ENCODE peak calls at places on chromosomes 12 and 14, in six cellular contexts. P, R, K, L, Y and H are unnamed samples.

GRCh38 chr12:113854385-113855136 is 111.6 kb downstream of the RBM19 start:
- DNase-seq in Y (no peak), R (no peak), P (no peak), K (no peak), L (peak; percentile 57), H (no peak)

GRCh38 chr12:88083634-88084033 is 54.4 kb upstream of the C12orf50 start:
- DNase-seq in P (no peak), K (no peak), L (no peak), R (no peak), Y (no peak), H (no peak)

GRCh38 chr12:52659395-52659794 is 7.4 kb upstream of the KRT2 start:
- DNase-seq in K (no peak), P (no peak), Y (no peak), R (no peak), L (no peak), H (no peak)

GRCh38 chr14:32430326-32430725 is 101.2 kb downstream of the AKAP6 start:
- DNase-seq in L (no peak), P (no peak), Y (no peak), R (no peak), K (no peak), H (no peak)

GRCh38 chr14:80475074-80475473 is 263.8 kb upstream of the DIO2 start:
- DNase-seq in L (no peak), P (no peak), K (no peak), R (no peak), Y (no peak), H (no peak)

GRCh38 chr12:94584370-94584769 is 66.0 kb downstream of the TMCC3 start:
- DNase-seq in Y (no peak), R (no peak), L (no peak), K (no peak), P (no peak), H (no peak)

GRCh38 chr14:33375781-33376180 is 437.1 kb downstream of the NPAS3 start:
- DNase-seq in K (no peak), Y (no peak), P (no peak), L (no peak), R (no peak), H (no peak)

GRCh38 chr12:42673535-42673934 is 84.0 kb upstream of the PRICKLE1 start:
- DNase-seq in R (no peak), Y (no peak), P (no peak), K (no peak), L (no peak), H (no peak)

GRCh38 chr12:112121780-112122565 is 3.4 kb upstream of the TRAFD1 start:
- DNase-seq in L (peak; percentile 66), Y (no peak), R (peak; percentile 80), P (peak; percentile 72), K (peak; percentile 73), H (no peak)

GRCh38 chr14:85218982-85219381 is 311.0 kb upstream of the FLRT2 start:
- DNase-seq in L (no peak), K (no peak), Y (no peak), P (no peak), R (no peak), H (no peak)

GRCh38 chr12:10241781-10242180 is 29.1 kb downstream of the GABARAPL1 start:
- DNase-seq in K (no peak), Y (no peak), R (no peak), P (no peak), L (no peak), H (no peak)

GRCh38 chr12:57726884-57727757 is 11.4 kb downstream of the AGAP2 start:
- DNase-seq in L (peak; percentile 65), Y (peak; percentile 79), K (no peak), P (peak; percentile 66), R (peak; percentile 82), H (peak; percentile 57)

GRCh38 chr12:57522887-57523705 is 472 bp downstream of the MBD6 start:
- DNase-seq in L (peak; percentile 67), K (peak; percentile 67), Y (peak; percentile 72), P (peak; percentile 86), R (peak; percentile 80), H (peak; percentile 37)

GRCh38 chr12:12796171-12796570 is 10.7 kb downstream of the APOLD1 start:
- DNase-seq in L (no peak), P (no peak), Y (no peak), K (no peak), R (no peak), H (no peak)

GRCh38 chr14:74552623-74553022 is 59.1 kb downstream of the ISCA2 start:
- DNase-seq in L (peak; percentile 79), K (peak; percentile 85), R (peak; percentile 84), Y (no peak), P (peak; percentile 71), H (no peak)

GRCh38 chr12:65965358-65965757 is 141.1 kb downstream of the HMGA2 start:
- DNase-seq in Y (no peak), P (no peak), R (no peak), L (no peak), K (no peak), H (no peak)

GRCh38 chr12:129073157-129073915 is 220.1 kb downstream of the GLT1D1 start:
- DNase-seq in P (no peak), K (no peak), R (no peak), Y (no peak), L (no peak), H (no peak)

GRCh38 chr14:74572829-74573360 is 39.1 kb downstream of the LTBP2 start:
- DNase-seq in R (peak; percentile 34), P (no peak), L (no peak), K (no peak), Y (no peak), H (no peak)

GRCh38 chr14:70359076-70359424 is 433 bp downstream of the COX16 start:
- DNase-seq in Y (no peak), K (no peak), L (no peak), R (no peak), P (no peak), H (no peak)

GRCh38 chr12:108298761-108299275 is 40.3 kb downstream of the CMKLR1 start:
- DNase-seq in K (no peak), P (no peak), R (no peak), L (no peak), Y (no peak), H (no peak)

GRCh38 chr12:10802587-10802986 is at the start of gene TAS2R7:
- DNase-seq in L (no peak), K (no peak), Y (no peak), R (no peak), P (no peak), H (no peak)

GRCh38 chr14:85752179-85752578 is 222.2 kb downstream of the FLRT2 start:
- DNase-seq in K (no peak), P (no peak), L (no peak), R (no peak), Y (no peak), H (no peak)

GRCh38 chr14:79437951-79438350 is 773.4 kb downstream of the DIO2 start:
- DNase-seq in Y (no peak), K (no peak), P (no peak), R (no peak), L (no peak), H (no peak)

GRCh38 chr14:75972729-75973480 is 8.9 kb downstream of the TGFB3 start:
- DNase-seq in R (peak; percentile 65), L (no peak), Y (no peak), K (no peak), P (no peak), H (no peak)

GRCh38 chr14:64502476-64503183 is 1.0 kb downstream of the ZBTB25 start:
- DNase-seq in Y (no peak), L (no peak), K (no peak), P (no peak), R (no peak), H (no peak)

GRCh38 chr12:114666746-114667668 is 17.0 kb downstream of the TBX3 start:
- DNase-seq in Y (peak; percentile 70), L (no peak), P (no peak), K (no peak), R (no peak), H (no peak)

GRCh38 chr14:102320671-102321455 is 1.3 kb downstream of the ZNF839 start:
- DNase-seq in R (no peak), Y (no peak), L (no peak), K (no peak), P (no peak), H (no peak)
- TF ChIP-seq CTCF in R (no peak), Y (no peak), L (no peak), K (no peak), P (no peak), H (no peak)

GRCh38 chr14:99036594-99037293 is 235.3 kb downstream of the BCL11B start:
- DNase-seq in K (peak; percentile 55), L (peak; percentile 38), P (peak; percentile 73), R (no peak), Y (no peak), H (no peak)

GRCh38 chr14:99037777-99038176 is 234.2 kb downstream of the BCL11B start:
- DNase-seq in L (no peak), Y (peak; percentile 24), K (no peak), R (no peak), P (no peak), H (no peak)

GRCh38 chr14:99034711-99035171 is 237.3 kb downstream of the BCL11B start:
- DNase-seq in L (no peak), R (no peak), Y (no peak), P (no peak), K (no peak), H (no peak)

GRCh38 chr14:99035268-99035667 is 236.7 kb downstream of the BCL11B start:
- DNase-seq in L (peak; percentile 30), K (peak; percentile 75), P (peak; percentile 65), R (peak; percentile 68), Y (no peak), H (no peak)

GRCh38 chr14:99035712-99036593 is 236.0 kb downstream of the BCL11B start:
- DNase-seq in R (peak; percentile 93), K (peak; percentile 95), L (peak; percentile 80), Y (peak; percentile 65), P (peak; percentile 73), H (no peak)
- TF ChIP-seq CTCF in R (no peak), K (no peak), L (no peak), Y (no peak), P (no peak), H (no peak)

DNA sequence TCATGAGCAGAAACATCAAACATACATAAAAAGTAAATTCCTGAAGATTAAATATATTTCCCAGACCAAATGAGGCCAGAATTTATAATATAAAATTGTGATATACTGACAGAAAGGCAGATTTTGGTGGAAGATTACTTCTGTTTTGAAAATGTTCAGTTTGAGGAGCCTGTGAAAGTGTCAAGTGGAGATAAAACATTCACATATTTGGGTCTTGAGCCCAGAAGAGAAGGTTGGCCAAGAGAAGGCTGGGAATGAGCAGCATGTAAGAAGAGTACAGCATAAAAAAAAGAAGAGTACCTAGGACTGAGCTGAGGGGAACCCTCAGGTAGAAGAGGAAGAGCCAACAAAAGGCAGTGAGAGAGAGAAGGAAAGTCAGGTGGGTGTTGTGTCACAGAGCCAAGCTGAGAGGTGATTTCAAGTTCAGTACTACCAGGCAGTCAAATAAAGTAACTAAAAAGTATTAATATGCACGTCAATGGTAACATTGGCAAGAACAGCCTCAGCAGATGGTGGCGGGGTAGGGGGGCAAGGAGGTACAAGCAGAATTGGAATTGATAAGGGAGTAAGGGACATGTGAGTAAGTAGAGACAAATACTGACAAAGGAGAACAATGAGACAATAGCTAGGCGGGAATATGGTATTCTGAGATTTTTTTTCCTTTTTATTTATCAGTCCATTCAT is 120.7 kb upstream of the TTC7B start:
- DNase-seq in K (no peak), L (no peak), Y (no peak), P (no peak), R (no peak), H (no peak)
- TF ChIP-seq CTCF in K (no peak), L (no peak), Y (no peak), P (no peak), R (no peak), H (no peak)

DNA sequence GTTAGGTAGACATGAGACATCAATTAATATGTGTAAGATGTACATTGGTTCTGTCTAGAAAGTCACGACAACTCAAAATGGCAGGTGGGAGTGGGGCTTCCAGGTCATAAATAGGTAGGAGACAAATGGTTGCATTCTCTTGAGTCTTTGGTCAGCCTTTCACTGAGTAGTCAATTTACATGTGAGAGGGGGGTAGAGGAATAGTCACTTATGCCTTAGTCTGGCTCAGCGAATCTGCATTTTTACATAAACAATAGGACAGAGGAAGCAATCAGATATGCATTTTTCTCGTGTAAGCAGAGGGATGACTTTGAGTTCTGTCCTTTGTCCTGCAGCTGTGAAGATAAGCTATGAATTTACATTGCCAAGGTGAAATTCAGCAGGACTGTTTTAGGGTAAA is 27.8 kb upstream of the UNC79 start:
- DNase-seq in L (no peak), R (no peak), K (no peak), P (no peak), Y (no peak), H (no peak)
- TF ChIP-seq CTCF in L (no peak), R (no peak), K (no peak), P (no peak), Y (no peak), H (no peak)